ENCODE peak calls at places on chromosome 19, in eight cellular contexts. One of them, this sample, is unnamed.

GRCh38 chr19:49475995-49476880 is 2.2 kb downstream of the FLT3LG start:
- DNase-seq in transverse colon: no peak
- DNase-seq in stomach: no peak
- DNase-seq in upper lobe of left lung: no peak
- DNase-seq in SK-N-SH: peak; percentile 74
- DNase-seq in GM12878: no peak
- DNase-seq in K562: peak; percentile 60
- DNase-seq in HepG2: no peak
- DNase-seq in this sample: no peak

GRCh38 chr19:44202974-44203373 is 9.4 kb upstream of the ZNF227 start:
- DNase-seq in GM12878: no peak
- DNase-seq in SK-N-SH: no peak
- DNase-seq in transverse colon: no peak
- DNase-seq in stomach: no peak
- DNase-seq in K562: no peak
- DNase-seq in upper lobe of left lung: no peak
- DNase-seq in HepG2: no peak
- DNase-seq in this sample: no peak

GRCh38 chr19:55563261-55563690 is 17.4 kb downstream of the ZNF579 start:
- DNase-seq in SK-N-SH: peak; percentile 46
- DNase-seq in GM12878: no peak
- DNase-seq in K562: no peak
- DNase-seq in upper lobe of left lung: peak; percentile 48
- DNase-seq in transverse colon: peak; percentile 53
- DNase-seq in stomach: peak; percentile 87
- DNase-seq in HepG2: no peak
- DNase-seq in this sample: no peak

GRCh38 chr19:32464279-32464678 is 58.7 kb downstream of the DPY19L3 start:
- DNase-seq in GM12878: no peak
- DNase-seq in K562: no peak
- DNase-seq in transverse colon: no peak
- DNase-seq in stomach: no peak
- DNase-seq in HepG2: no peak
- DNase-seq in upper lobe of left lung: no peak
- DNase-seq in SK-N-SH: peak; percentile 37
- DNase-seq in this sample: no peak

GRCh38 chr19:1090731-1091543 is 4.2 kb downstream of the POLR2E start:
- DNase-seq in GM12878: no peak
- DNase-seq in transverse colon: no peak
- DNase-seq in stomach: no peak
- DNase-seq in HepG2: no peak
- DNase-seq in K562: no peak
- DNase-seq in upper lobe of left lung: no peak
- DNase-seq in SK-N-SH: no peak
- DNase-seq in this sample: no peak

GRCh38 chr19:12939292-12939606 is 840 bp downstream of the CALR start:
- DNase-seq in upper lobe of left lung: peak; percentile 51
- DNase-seq in GM12878: no peak
- DNase-seq in stomach: no peak
- DNase-seq in SK-N-SH: no peak
- DNase-seq in HepG2: no peak
- DNase-seq in K562: no peak
- DNase-seq in transverse colon: peak; percentile 28
- DNase-seq in this sample: no peak

GRCh38 chr19:39144487-39145071 is 19.0 kb downstream of the PAK4 start:
- DNase-seq in upper lobe of left lung: peak; percentile 50
- DNase-seq in GM12878: no peak
- DNase-seq in transverse colon: no peak
- DNase-seq in K562: no peak
- DNase-seq in HepG2: no peak
- DNase-seq in stomach: no peak
- DNase-seq in SK-N-SH: peak; percentile 80
- DNase-seq in this sample: no peak

GRCh38 chr19:31338069-31338767 is 11.0 kb downstream of the TSHZ3 start:
- DNase-seq in SK-N-SH: peak; percentile 80
- DNase-seq in transverse colon: peak; percentile 47
- DNase-seq in stomach: no peak
- DNase-seq in K562: peak; percentile 21
- DNase-seq in upper lobe of left lung: no peak
- DNase-seq in GM12878: no peak
- DNase-seq in HepG2: peak; percentile 18
- DNase-seq in this sample: no peak

GRCh38 chr19:28324275-28325060 is 888.5 kb downstream of the UQCRFS1 start:
- DNase-seq in GM12878: no peak
- DNase-seq in SK-N-SH: no peak
- DNase-seq in stomach: no peak
- DNase-seq in transverse colon: no peak
- DNase-seq in HepG2: no peak
- DNase-seq in upper lobe of left lung: no peak
- DNase-seq in K562: no peak
- DNase-seq in this sample: no peak

GRCh38 chr19:49567722-49568454 is 12.5 kb downstream of the NOSIP start:
- DNase-seq in GM12878: no peak
- DNase-seq in K562: peak; percentile 36
- DNase-seq in HepG2: no peak
- DNase-seq in upper lobe of left lung: no peak
- DNase-seq in stomach: no peak
- DNase-seq in SK-N-SH: no peak
- DNase-seq in transverse colon: peak; percentile 57
- DNase-seq in this sample: no peak

GRCh38 chr19:11420894-11421606 is 1.9 kb upstream of the RGL3 start:
- DNase-seq in stomach: no peak
- DNase-seq in upper lobe of left lung: peak; percentile 34
- DNase-seq in K562: no peak
- DNase-seq in SK-N-SH: no peak
- DNase-seq in HepG2: no peak
- DNase-seq in GM12878: no peak
- DNase-seq in transverse colon: no peak
- DNase-seq in this sample: no peak

GRCh38 chr19:48896191-48896720 is 2.3 kb downstream of the TULP2 start:
- DNase-seq in transverse colon: peak; percentile 43
- DNase-seq in GM12878: no peak
- DNase-seq in K562: peak; percentile 93
- DNase-seq in SK-N-SH: peak; percentile 90
- DNase-seq in HepG2: no peak
- DNase-seq in stomach: no peak
- DNase-seq in upper lobe of left lung: peak; percentile 56
- DNase-seq in this sample: peak; percentile 93

GRCh38 chr19:50798116-50798942 is 8.1 kb downstream of the ACP4 start:
- DNase-seq in upper lobe of left lung: no peak
- DNase-seq in transverse colon: no peak
- DNase-seq in stomach: no peak
- DNase-seq in HepG2: no peak
- DNase-seq in K562: peak; percentile 19
- DNase-seq in GM12878: no peak
- DNase-seq in SK-N-SH: peak; percentile 28
- DNase-seq in this sample: no peak

GRCh38 chr19:38907670-38908069 is 4.3 kb downstream of the CCER2 start:
- DNase-seq in GM12878: no peak
- DNase-seq in transverse colon: no peak
- DNase-seq in stomach: no peak
- DNase-seq in K562: no peak
- DNase-seq in SK-N-SH: no peak
- DNase-seq in upper lobe of left lung: no peak
- DNase-seq in HepG2: no peak
- DNase-seq in this sample: no peak

GRCh38 chr19:4717191-4717965 is 6.3 kb downstream of the DPP9 start:
- DNase-seq in stomach: no peak
- DNase-seq in transverse colon: no peak
- DNase-seq in K562: no peak
- DNase-seq in GM12878: no peak
- DNase-seq in upper lobe of left lung: peak; percentile 88
- DNase-seq in HepG2: peak; percentile 50
- DNase-seq in SK-N-SH: peak; percentile 42
- DNase-seq in this sample: no peak

GRCh38 chr19:7200739-7201138 is 93.5 kb downstream of the INSR start:
- DNase-seq in upper lobe of left lung: no peak
- DNase-seq in K562: no peak
- DNase-seq in GM12878: no peak
- DNase-seq in stomach: no peak
- DNase-seq in transverse colon: no peak
- DNase-seq in SK-N-SH: no peak
- DNase-seq in HepG2: no peak
- DNase-seq in this sample: no peak

GRCh38 chr19:7197169-7197759 is 97.0 kb downstream of the INSR start:
- DNase-seq in GM12878: peak; percentile 68
- DNase-seq in SK-N-SH: peak; percentile 90
- DNase-seq in upper lobe of left lung: peak; percentile 95
- DNase-seq in K562: peak; percentile 86
- DNase-seq in transverse colon: peak; percentile 92
- DNase-seq in stomach: peak; percentile 92
- DNase-seq in HepG2: peak; percentile 87
- DNase-seq in this sample: peak; percentile 98

GRCh38 chr19:7196721-7197168 is 97.5 kb downstream of the INSR start:
- DNase-seq in stomach: no peak
- DNase-seq in HepG2: no peak
- DNase-seq in transverse colon: no peak
- DNase-seq in K562: no peak
- DNase-seq in GM12878: no peak
- DNase-seq in SK-N-SH: no peak
- DNase-seq in upper lobe of left lung: peak; percentile 26
- DNase-seq in this sample: no peak

GRCh38 chr19:7199613-7200533 is 94.3 kb downstream of the INSR start:
- DNase-seq in K562: no peak
- DNase-seq in stomach: peak; percentile 46
- DNase-seq in SK-N-SH: no peak
- DNase-seq in HepG2: peak; percentile 91
- DNase-seq in upper lobe of left lung: no peak
- DNase-seq in transverse colon: peak; percentile 57
- DNase-seq in GM12878: no peak
- DNase-seq in this sample: no peak

GRCh38 chr19:7197760-7198696 is 96.2 kb downstream of the INSR start:
- DNase-seq in HepG2: peak; percentile 86
- DNase-seq in transverse colon: peak; percentile 94
- DNase-seq in K562: peak; percentile 98
- DNase-seq in stomach: peak; percentile 95
- DNase-seq in GM12878: peak; percentile 81
- DNase-seq in SK-N-SH: peak; percentile 97
- DNase-seq in upper lobe of left lung: peak; percentile 93
- DNase-seq in this sample: peak; percentile 97
- TF ChIP-seq POLR2AphosphoS5 in HepG2: peak; percentile 54
- TF ChIP-seq POLR2AphosphoS5 in transverse colon: peak; percentile 41
- TF ChIP-seq POLR2AphosphoS5 in K562: no peak
- TF ChIP-seq POLR2AphosphoS5 in stomach: no peak
- TF ChIP-seq POLR2AphosphoS5 in GM12878: peak; percentile 77
- TF ChIP-seq POLR2AphosphoS5 in SK-N-SH: peak; percentile 70
- TF ChIP-seq POLR2AphosphoS5 in upper lobe of left lung: peak; percentile 73
- TF ChIP-seq POLR2AphosphoS5 in this sample: peak; percentile 62

GRCh38 chr19:35730326-35730725 is 11.9 kb downstream of the IGFLR1 start:
- DNase-seq in stomach: no peak
- DNase-seq in K562: no peak
- DNase-seq in transverse colon: no peak
- DNase-seq in GM12878: no peak
- DNase-seq in SK-N-SH: no peak
- DNase-seq in HepG2: no peak
- DNase-seq in upper lobe of left lung: no peak
- DNase-seq in this sample: no peak
- TF ChIP-seq EP300 in stomach: no peak
- TF ChIP-seq EP300 in K562: no peak
- TF ChIP-seq EP300 in transverse colon: no peak
- TF ChIP-seq EP300 in GM12878: no peak
- TF ChIP-seq EP300 in SK-N-SH: no peak
- TF ChIP-seq EP300 in HepG2: no peak
- TF ChIP-seq EP300 in upper lobe of left lung: no peak
- TF ChIP-seq EP300 in this sample: no peak

DNA sequence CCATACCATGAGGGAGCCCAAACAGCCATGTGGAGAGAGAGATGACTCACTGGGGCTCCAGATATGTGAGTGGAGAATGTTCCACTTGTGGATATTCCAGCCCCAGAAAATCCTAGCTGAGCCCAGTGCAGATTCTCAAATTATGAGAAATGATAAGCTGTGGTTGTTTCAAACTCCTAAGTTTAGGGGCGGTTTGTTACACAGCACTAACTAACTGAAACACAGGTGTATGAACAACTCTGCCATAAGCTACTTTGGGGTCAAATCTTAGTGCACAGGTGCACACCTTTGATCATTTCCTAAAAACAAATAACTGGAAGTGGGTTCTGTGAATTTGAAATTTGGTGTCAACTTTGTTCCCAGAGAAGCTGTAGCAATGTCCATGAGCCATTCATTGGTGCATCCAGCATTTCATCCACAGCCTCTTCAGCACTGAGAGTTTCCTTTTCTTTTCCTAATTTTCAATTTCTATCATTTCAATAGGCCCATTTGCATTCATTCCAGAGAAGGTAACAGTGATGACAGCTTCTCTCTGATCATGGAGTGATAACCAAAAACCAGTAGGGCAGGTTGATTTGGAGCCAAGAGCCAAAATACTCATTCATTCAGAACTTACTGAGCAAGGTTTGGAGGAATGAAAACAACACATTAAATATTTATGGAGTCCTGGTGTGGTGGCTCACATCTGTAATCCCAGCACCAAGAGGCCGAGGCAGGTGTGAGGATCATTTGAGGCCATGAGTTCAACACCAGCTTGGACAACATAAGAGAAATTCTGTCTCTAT is 8.8 kb upstream of the CLPP start:
- DNase-seq in GM12878: no peak
- DNase-seq in SK-N-SH: no peak
- DNase-seq in stomach: no peak
- DNase-seq in upper lobe of left lung: no peak
- DNase-seq in transverse colon: no peak
- DNase-seq in K562: no peak
- DNase-seq in HepG2: no peak
- DNase-seq in this sample: no peak
- TF ChIP-seq POLR2AphosphoS5 in GM12878: no peak
- TF ChIP-seq POLR2AphosphoS5 in SK-N-SH: no peak
- TF ChIP-seq POLR2AphosphoS5 in stomach: no peak
- TF ChIP-seq POLR2AphosphoS5 in upper lobe of left lung: no peak
- TF ChIP-seq POLR2AphosphoS5 in transverse colon: no peak
- TF ChIP-seq POLR2AphosphoS5 in K562: no peak
- TF ChIP-seq POLR2AphosphoS5 in HepG2: no peak
- TF ChIP-seq POLR2AphosphoS5 in this sample: no peak

GRCh38 chr19:52541608-52542007 is 14.1 kb downstream of the ZNF808 start:
- DNase-seq in upper lobe of left lung: no peak
- DNase-seq in stomach: no peak
- DNase-seq in SK-N-SH: no peak
- DNase-seq in GM12878: no peak
- DNase-seq in HepG2: no peak
- DNase-seq in K562: no peak
- DNase-seq in transverse colon: no peak
- DNase-seq in this sample: no peak

GRCh38 chr19:52542984-52543664 is 15.7 kb downstream of the ZNF808 start:
- DNase-seq in SK-N-SH: no peak
- DNase-seq in GM12878: peak; percentile 66
- DNase-seq in HepG2: no peak
- DNase-seq in stomach: no peak
- DNase-seq in K562: no peak
- DNase-seq in upper lobe of left lung: no peak
- DNase-seq in transverse colon: no peak
- DNase-seq in this sample: no peak
- TF ChIP-seq EP300 in SK-N-SH: no peak
- TF ChIP-seq EP300 in GM12878: no peak
- TF ChIP-seq EP300 in HepG2: no peak
- TF ChIP-seq EP300 in stomach: no peak
- TF ChIP-seq EP300 in K562: no peak
- TF ChIP-seq EP300 in upper lobe of left lung: no peak
- TF ChIP-seq EP300 in transverse colon: no peak
- TF ChIP-seq EP300 in this sample: no peak